ENCODE peak calls at places on chromosomes 13 and 19, in four cellular contexts. Y, W, B and F are unnamed samples.

GRCh38 chr19:1773173-1773572 is 19.9 kb downstream of the ONECUT3 start:
- DNase-seq in Y (no peak), W (no peak), B (no peak), F (no peak)

GRCh38 chr13:76856141-76856571 is 30.0 kb downstream of the KCTD12 start:
- DNase-seq in Y (no peak), W (no peak), B (peak), F (no peak)

GRCh38 chr19:29804493-29804892 is 7.3 kb upstream of the CCNE1 start:
- DNase-seq in Y (no peak), W (no peak), B (no peak), F (no peak)

GRCh38 chr13:111304041-111304544 is 16.3 kb upstream of the TEX29 start:
- DNase-seq in Y (no peak), W (no peak), B (no peak), F (no peak)

GRCh38 chr19:31595521-31595920 is 246.3 kb upstream of the TSHZ3 start:
- DNase-seq in Y (no peak), W (no peak), B (no peak), F (no peak)

GRCh38 chr19:588093-588742 is 1.5 kb upstream of the HCN2 start:
- DNase-seq in Y (peak), W (peak), B (peak), F (peak)

GRCh38 chr19:485583-486236 is 10.6 kb upstream of the MADCAM1 start:
- DNase-seq in Y (no peak), W (no peak), B (no peak), F (no peak)

GRCh38 chr13:50365300-50365682 is 350.0 kb downstream of the KCNRG start:
- DNase-seq in Y (no peak), W (no peak), B (no peak), F (no peak)

GRCh38 chr13:98937911-98938381 is 39.9 kb downstream of the DOCK9 start:
- DNase-seq in Y (peak), W (peak), B (peak), F (peak)

GRCh38 chr19:8336665-8337064 is 6.4 kb downstream of the KANK3 start:
- DNase-seq in Y (no peak), W (no peak), B (no peak), F (no peak)

GRCh38 chr13:98598043-98598442 is 21.1 kb upstream of the STK24 start:
- DNase-seq in Y (peak), W (no peak), B (no peak), F (peak)

DNA sequence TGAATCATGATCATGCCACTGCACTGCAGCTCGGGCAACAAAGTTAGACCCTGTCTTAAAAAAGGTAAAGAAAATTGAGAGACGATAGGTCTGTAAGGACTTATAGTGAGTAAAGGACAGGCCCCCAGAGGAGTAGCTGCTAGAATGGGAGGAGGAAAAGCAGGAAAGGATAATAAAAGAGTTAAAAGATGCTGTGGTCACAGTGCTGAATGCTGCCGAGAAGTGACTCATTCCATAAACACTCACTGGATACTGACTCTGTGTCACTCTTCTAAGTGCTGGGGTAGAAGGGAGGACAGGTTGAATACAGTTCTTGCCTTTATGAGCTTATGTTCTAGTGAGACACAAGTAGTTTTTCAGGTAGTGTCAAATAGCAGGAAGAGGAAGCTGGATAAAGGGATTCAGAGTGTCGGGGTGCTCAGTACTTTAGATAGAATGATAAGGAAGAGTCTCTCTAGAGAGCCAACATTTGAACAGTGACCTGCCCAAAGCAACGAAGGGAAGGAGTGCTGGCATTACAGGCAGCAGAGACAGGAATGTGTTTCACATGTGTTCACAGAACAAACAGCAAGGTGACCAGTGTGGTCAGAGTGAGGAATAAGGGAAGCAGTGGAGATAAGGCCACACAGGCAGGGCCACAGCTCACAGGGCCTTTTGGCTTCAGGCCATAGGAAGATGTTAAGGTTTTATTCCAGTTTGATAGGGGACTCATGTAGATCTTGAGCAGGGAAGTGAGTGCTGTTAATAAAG is 1240.5 kb downstream of the UQCRFS1 start:
- DNase-seq in Y (peak), W (no peak), B (no peak), F (no peak)
- H4K5ac ChIP-seq in Y (no peak), W (no peak), B (no peak), F (no peak)

GRCh38 chr19:50481351-50482149 is 4.9 kb upstream of the GARIN5A start:
- DNase-seq in Y (no peak), W (no peak), B (no peak), F (no peak)
- H4K5ac ChIP-seq in Y (no peak), W (no peak), B (no peak), F (no peak)

GRCh38 chr13:21871302-21871862 is 200.5 kb downstream of the FGF9 start:
- DNase-seq in Y (no peak), W (no peak), B (no peak), F (no peak)
- H4K5ac ChIP-seq in Y (no peak), W (no peak), B (no peak), F (no peak)

GRCh38 chr19:34186205-34186604 is 13.9 kb downstream of the LSM14A start:
- DNase-seq in Y (no peak), W (no peak), B (no peak), F (no peak)
- H4K5ac ChIP-seq in Y (no peak), W (no peak), B (no peak), F (no peak)

GRCh38 chr19:45005787-45006186 is 4.5 kb downstream of the RELB start:
- DNase-seq in Y (no peak), W (no peak), B (no peak), F (no peak)
- H4K5ac ChIP-seq in Y (no peak), W (no peak), B (no peak), F (no peak)

GRCh38 chr13:26253262-26253786 is 605 bp upstream of the CDK8 start:
- DNase-seq in Y (no peak), W (no peak), B (no peak), F (no peak)
- H4K5ac ChIP-seq in Y (no peak), W (peak), B (no peak), F (no peak)